ENCODE peak calls at places on chromosome 17, in seven cellular contexts. T is WTC11, I is H1, L is IMR-90, J is A549, P is SK-N-SH, H is HepG2. K is an unnamed sample.

GRCh38 chr17:42850964-42851363 is at the start of gene AOC3:
- DNase-seq in P (no peak), J (no peak), T (no peak), H (peak), L (no peak), I (no peak), K (no peak)

GRCh38 chr17:44775136-44775837 is 16.5 kb downstream of the ADAM11 start:
- DNase-seq in I (peak), P (peak), L (peak), T (peak), J (peak), H (peak), K (no peak)

GRCh38 chr17:52758481-52758880 is 600.0 kb upstream of the CA10 start:
- DNase-seq in I (no peak), T (no peak), H (no peak), L (no peak), P (no peak), J (no peak), K (no peak)

GRCh38 chr17:66904760-66905637 is 59.5 kb upstream of the CACNG4 start:
- DNase-seq in T (no peak), J (peak), P (peak), L (peak), I (no peak), H (peak), K (no peak)

GRCh38 chr17:73458191-73458590 is 146.4 kb upstream of the CDC42EP4 start:
- DNase-seq in T (no peak), P (no peak), J (no peak), H (no peak), I (no peak), L (no peak), K (no peak)

GRCh38 chr17:31095239-31096105 is 695 bp downstream of the NF1 start:
- DNase-seq in T (peak), H (peak), J (peak), L (peak), P (peak), I (peak), K (peak)

GRCh38 chr17:12691173-12691572 is 25.5 kb downstream of the MYOCD start:
- DNase-seq in T (no peak), H (no peak), P (no peak), I (no peak), L (peak), J (no peak), K (no peak)

GRCh38 chr17:74404218-74404617 is 27.7 kb upstream of the GPRC5C start:
- DNase-seq in L (no peak), H (no peak), J (no peak), T (peak), I (peak), P (no peak), K (no peak)

GRCh38 chr17:49996121-49996494 is 1.1 kb upstream of the DLX3 start:
- DNase-seq in I (no peak), P (no peak), H (no peak), T (no peak), L (no peak), J (no peak), K (no peak)

GRCh38 chr17:38354466-38354865 is 2.8 kb downstream of the SOCS7 start:
- DNase-seq in L (no peak), T (no peak), J (no peak), I (no peak), P (no peak), H (no peak), K (no peak)

GRCh38 chr17:54408741-54409140 is 491.9 kb upstream of the TOM1L1 start:
- DNase-seq in H (no peak), L (no peak), I (no peak), P (no peak), J (no peak), T (no peak), K (no peak)

GRCh38 chr17:10070690-10071089 is 127.7 kb downstream of the GAS7 start:
- DNase-seq in L (no peak), H (no peak), P (no peak), J (no peak), T (no peak), I (no peak), K (no peak)

GRCh38 chr17:28078443-28079229 is 36.2 kb downstream of the NLK start:
- DNase-seq in L (peak), J (no peak), H (no peak), T (no peak), I (no peak), P (no peak), K (no peak)

GRCh38 chr17:4769628-4770027 is 2.1 kb upstream of the TM4SF5 start:
- DNase-seq in H (peak), L (no peak), I (no peak), P (no peak), T (no peak), J (no peak), K (no peak)

GRCh38 chr17:76137026-76137350 is 4.1 kb downstream of the FOXJ1 start:
- DNase-seq in P (no peak), J (no peak), L (no peak), I (no peak), H (no peak), T (peak), K (no peak)

GRCh38 chr17:47205419-47205963 is 3.7 kb upstream of the MYL4 start:
- DNase-seq in J (no peak), L (peak), P (no peak), T (peak), I (peak), H (no peak), K (no peak)

GRCh38 chr17:27256225-27257030 is 37.5 kb upstream of the WSB1 start:
- DNase-seq in L (peak), P (no peak), I (no peak), J (peak), H (peak), T (no peak), K (no peak)

GRCh38 chr17:39485555-39485954 is 24.3 kb downstream of the CDK12 start:
- DNase-seq in L (peak), P (no peak), H (no peak), T (no peak), J (peak), I (no peak), K (no peak)

GRCh38 chr17:38728290-38728831 is 1.8 kb upstream of the CISD3 start:
- DNase-seq in I (no peak), H (no peak), J (no peak), P (no peak), L (no peak), T (no peak), K (no peak)

GRCh38 chr17:13320046-13320785 is 281.5 kb downstream of the HS3ST3A1 start:
- DNase-seq in J (no peak), T (no peak), L (no peak), H (no peak), I (no peak), P (no peak), K (no peak)

GRCh38 chr17:80955673-80956306 is 35.9 kb upstream of the CHMP6 start:
- DNase-seq in P (no peak), T (peak), I (no peak), L (no peak), H (no peak), J (no peak), K (no peak)

GRCh38 chr17:74972107-74972972 is at the start of gene HID1:
- DNase-seq in L (no peak), J (peak), H (peak), T (peak), I (peak), P (peak), K (peak)

GRCh38 chr17:4230142-4230541 is 33.6 kb downstream of the ANKFY1 start:
- DNase-seq in T (no peak), L (peak), H (no peak), J (peak), I (no peak), P (no peak), K (no peak)

GRCh38 chr17:67043283-67043682 is 1.1 kb upstream of the CACNG1 start:
- DNase-seq in J (no peak), I (no peak), T (no peak), P (no peak), L (no peak), H (no peak), K (no peak)

GRCh38 chr17:79574656-79575055 is 36.2 kb downstream of the RBFOX3 start:
- DNase-seq in I (no peak), H (no peak), P (no peak), L (no peak), J (no peak), T (no peak), K (no peak)

GRCh38 chr17:78977992-78978973 is 1.4 kb downstream of the LGALS3BP start:
- DNase-seq in T (no peak), I (no peak), H (no peak), J (no peak), P (peak), L (no peak), K (no peak)

GRCh38 chr17:60098578-60098977 is 19.9 kb upstream of the HEATR6 start:
- DNase-seq in L (no peak), J (no peak), I (no peak), P (no peak), T (no peak), H (no peak), K (no peak)

GRCh38 chr17:60103957-60104356 is 25.2 kb upstream of the HEATR6 start:
- DNase-seq in I (no peak), P (no peak), J (no peak), H (no peak), T (no peak), L (no peak), K (no peak)

GRCh38 chr17:60106377-60107059 is 27.8 kb upstream of the HEATR6 start:
- DNase-seq in L (peak), H (no peak), P (no peak), T (no peak), J (no peak), I (no peak), K (no peak)

GRCh38 chr17:60107526-60108257 is 29.0 kb upstream of the HEATR6 start:
- DNase-seq in L (no peak), P (no peak), I (no peak), J (peak), H (no peak), T (no peak), K (peak)

DNA sequence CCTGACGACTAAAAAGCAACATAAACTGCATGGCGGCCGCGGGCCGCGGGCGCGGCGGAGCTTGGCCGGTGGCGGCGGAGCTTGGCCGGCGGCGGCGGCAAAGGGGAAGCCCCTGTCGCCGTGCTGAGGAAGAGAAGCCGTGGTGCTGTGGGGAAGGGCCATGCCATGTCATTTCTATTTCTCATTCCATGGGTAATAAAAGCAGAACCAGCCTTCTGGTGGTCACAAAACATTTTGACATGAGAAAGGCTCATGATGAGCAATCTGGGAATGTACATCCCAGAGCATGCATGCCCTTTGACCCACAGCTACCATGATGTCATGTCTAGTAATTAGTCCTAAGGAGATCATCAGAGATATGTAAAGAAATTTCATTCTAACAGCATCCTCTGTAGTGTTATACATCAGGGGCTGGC is 23.9 kb upstream of the HEATR6 start:
- DNase-seq in I (no peak), P (no peak), L (peak), H (no peak), T (no peak), J (peak), K (no peak)
- TF ChIP-seq USF2 in I (no peak), P (no peak), L (no peak), H (no peak), T (no peak), J (no peak), K (no peak)

GRCh38 chr17:36825113-36825955 is 111.9 kb upstream of the LHX1 start:
- DNase-seq in P (no peak), I (no peak), T (no peak), L (no peak), H (no peak), J (no peak), K (no peak)
- TF ChIP-seq USF2 in P (no peak), I (no peak), T (no peak), L (no peak), H (no peak), J (no peak), K (no peak)

GRCh38 chr17:17710355-17710727 is 29.1 kb downstream of the RAI1 start:
- DNase-seq in I (no peak), J (no peak), T (no peak), P (no peak), L (no peak), H (no peak), K (no peak)

GRCh38 chr17:17709815-17710321 is 28.6 kb downstream of the RAI1 start:
- DNase-seq in L (no peak), H (no peak), J (no peak), P (no peak), T (no peak), I (no peak), K (no peak)

GRCh38 chr17:17712268-17712924 is 31.1 kb downstream of the RAI1 start:
- DNase-seq in P (no peak), L (peak), H (no peak), I (no peak), T (no peak), J (no peak), K (no peak)

GRCh38 chr17:17711708-17712141 is 30.5 kb downstream of the RAI1 start:
- DNase-seq in I (no peak), T (no peak), J (no peak), P (peak), H (peak), L (no peak), K (no peak)

DNA sequence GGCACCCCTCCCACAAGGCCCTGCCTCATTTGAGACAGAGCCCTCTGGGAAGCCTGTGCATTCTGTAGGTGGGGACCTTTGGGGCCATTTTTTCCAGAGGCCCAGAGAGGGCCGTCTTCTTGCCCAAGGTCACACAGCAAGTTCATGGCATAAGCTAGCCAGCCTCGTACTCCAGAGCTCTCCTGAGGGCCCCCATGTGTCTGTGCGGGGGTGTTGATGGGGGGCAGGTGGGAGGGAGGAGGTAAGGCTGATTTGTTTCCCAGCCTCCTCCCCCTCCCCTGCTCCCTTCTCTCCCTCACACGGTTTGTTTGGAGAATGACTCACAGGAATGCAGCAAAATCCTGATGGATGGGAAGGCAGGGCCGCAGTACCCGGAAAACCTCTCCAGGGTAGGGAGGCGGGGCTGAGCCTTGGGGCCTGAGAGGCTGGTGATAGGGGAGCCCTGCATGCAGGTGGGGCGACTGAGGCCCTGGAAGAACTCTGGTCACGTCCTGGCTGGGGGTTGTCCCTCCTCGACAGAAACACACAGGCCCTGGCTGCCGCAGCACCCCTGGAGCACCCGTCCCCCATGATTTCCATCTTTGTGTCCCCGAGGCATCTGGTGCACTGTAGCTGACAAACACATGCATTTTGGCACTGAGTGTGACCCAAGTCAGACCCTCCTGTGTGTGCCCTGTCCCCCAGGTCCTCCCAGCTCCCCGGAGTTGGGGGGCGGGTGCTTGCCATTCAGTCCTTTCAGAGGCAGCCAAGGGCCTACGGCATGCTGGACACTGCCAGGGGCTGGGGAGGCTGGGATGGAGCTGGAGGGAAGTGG is 29.7 kb downstream of the RAI1 start:
- DNase-seq in I (peak), P (peak), L (peak), H (peak), T (peak), J (peak), K (no peak)
- TF ChIP-seq USF2 in I (no peak), P (no peak), L (no peak), H (no peak), T (no peak), J (no peak), K (no peak)

DNA sequence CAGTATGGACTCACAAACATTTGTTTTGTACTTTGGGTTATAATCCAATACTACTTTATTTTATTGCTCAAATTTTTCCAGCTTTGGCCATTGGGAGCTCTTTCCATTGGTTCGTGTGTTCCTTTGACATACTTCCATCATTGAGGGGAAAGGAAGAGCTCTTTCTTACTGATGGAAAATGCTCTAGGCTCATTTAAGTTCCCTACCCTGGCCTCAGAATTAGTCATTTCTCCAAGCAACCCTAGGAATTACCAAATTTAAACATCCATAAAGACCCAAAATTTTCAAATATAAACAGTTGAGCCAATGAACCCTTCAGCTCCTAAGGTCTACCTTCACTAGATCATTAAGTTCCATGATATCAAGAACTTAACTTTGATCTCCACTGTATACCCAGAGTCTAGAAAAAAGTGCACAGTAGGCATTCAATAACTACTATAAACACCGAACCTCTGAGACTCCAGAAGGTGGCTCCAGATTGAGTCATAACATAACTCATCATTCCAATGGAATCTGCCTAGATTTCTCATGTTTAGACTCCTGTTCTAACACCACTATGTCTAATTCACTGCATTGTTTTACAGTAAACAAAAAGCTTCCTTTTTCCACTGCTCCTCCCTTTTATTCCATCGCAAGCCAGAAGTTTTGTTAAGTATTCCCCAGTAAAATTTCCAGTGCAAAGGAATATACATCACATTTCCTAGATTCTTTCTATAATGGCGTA is 39.0 kb downstream of the SMURF2 start:
- DNase-seq in T (no peak), J (peak), I (no peak), L (peak), P (no peak), H (peak), K (no peak)
- TF ChIP-seq USF2 in T (no peak), J (no peak), I (no peak), L (no peak), P (no peak), H (no peak), K (no peak)

DNA sequence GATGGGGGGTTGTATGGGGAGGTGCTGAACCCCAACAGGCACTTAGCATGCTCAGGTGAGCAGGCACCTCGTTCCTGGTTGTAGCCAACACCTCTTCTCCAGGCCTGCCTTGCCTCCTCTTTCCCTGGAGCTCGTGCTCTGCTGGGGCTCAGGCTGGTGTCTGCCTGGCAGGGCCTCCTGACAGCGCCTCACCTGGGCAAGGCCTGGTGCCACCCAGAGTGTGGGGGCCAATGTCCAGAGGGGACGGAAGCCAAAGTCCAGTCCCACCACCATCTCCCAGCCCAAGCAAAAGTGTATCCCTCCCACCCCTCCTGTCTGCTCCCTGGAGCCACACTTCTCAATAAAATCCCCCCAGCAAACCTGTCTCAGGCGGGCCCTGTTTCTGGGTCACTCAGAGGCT is 304.2 kb upstream of the TNRC6C start:
- DNase-seq in T (no peak), J (no peak), H (no peak), P (no peak), L (no peak), I (no peak), K (no peak)
- TF ChIP-seq USF2 in T (no peak), J (no peak), H (no peak), P (no peak), L (no peak), I (no peak), K (no peak)

GRCh38 chr17:17322516-17323510 is 19.6 kb downstream of the NT5M start:
- DNase-seq in H (no peak), J (no peak), I (no peak), P (no peak), T (no peak), L (no peak), K (no peak)
- TF ChIP-seq USF2 in H (no peak), J (no peak), I (no peak), P (no peak), T (no peak), L (no peak), K (no peak)

GRCh38 chr17:7356072-7356549 is 1.2 kb downstream of the TMEM95 start:
- DNase-seq in L (peak), H (no peak), T (peak), J (peak), I (peak), P (peak), K (peak)

GRCh38 chr17:7357381-7357780 is 2.4 kb downstream of the TMEM95 start:
- DNase-seq in T (no peak), I (no peak), J (no peak), L (no peak), P (no peak), H (no peak), K (no peak)

GRCh38 chr17:7354262-7354781 is 634 bp upstream of the TMEM95 start:
- DNase-seq in J (peak), I (no peak), T (no peak), H (no peak), L (peak), P (no peak), K (no peak)

GRCh38 chr17:7355053-7355452 is at the start of gene TMEM95:
- DNase-seq in J (no peak), P (no peak), L (no peak), I (no peak), T (no peak), H (no peak), K (no peak)

DNA sequence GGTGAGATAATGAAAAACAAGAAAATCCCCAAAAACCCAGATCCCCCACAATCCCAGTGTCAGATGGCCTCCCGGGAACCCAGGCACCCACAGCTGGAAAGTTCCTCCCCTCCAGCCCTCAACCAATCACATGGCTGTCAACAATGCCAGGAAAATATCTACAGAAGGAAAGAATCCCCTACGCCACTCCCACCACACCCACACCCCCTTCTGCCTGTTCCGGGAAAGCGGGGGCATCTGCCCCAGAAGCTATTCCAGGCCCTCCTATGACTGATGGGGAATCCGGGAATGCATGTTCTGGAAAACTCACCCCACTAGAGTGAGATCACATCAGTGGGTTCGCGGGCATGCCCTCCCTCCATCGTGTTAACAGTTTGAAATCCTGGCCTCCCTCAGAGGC is 1.8 kb downstream of the TMEM95 start:
- DNase-seq in L (no peak), P (no peak), I (no peak), J (no peak), T (no peak), H (no peak), K (no peak)
- TF ChIP-seq USF2 in L (no peak), P (no peak), I (no peak), J (no peak), T (no peak), H (no peak), K (no peak)